ENCODE peak calls at places on chromosomes 4 and X, in five cellular contexts. One of them, this sample, is unnamed.

GRCh38 chrX:45557390-45557789 is 356.7 kb upstream of the DIPK2B start:
- DNase-seq in IMR-90: peak; percentile 1
- DNase-seq in colonic mucosa: no peak
- DNase-seq in neural progenitor cell: no peak
- DNase-seq in H1: no peak
- DNase-seq in this sample: no peak

GRCh38 chr4:35966558-35966957 is 277.8 kb downstream of the ARAP2 start:
- DNase-seq in IMR-90: no peak
- DNase-seq in colonic mucosa: no peak
- DNase-seq in neural progenitor cell: no peak
- DNase-seq in H1: no peak
- DNase-seq in this sample: no peak

GRCh38 chr4:13875160-13875559 is 247.6 kb upstream of the BOD1L1 start:
- DNase-seq in IMR-90: no peak
- DNase-seq in colonic mucosa: no peak
- DNase-seq in neural progenitor cell: no peak
- DNase-seq in H1: no peak
- DNase-seq in this sample: no peak

GRCh38 chr4:20050768-20051167 is 200.9 kb upstream of the SLIT2 start:
- DNase-seq in IMR-90: no peak
- DNase-seq in colonic mucosa: no peak
- DNase-seq in neural progenitor cell: no peak
- DNase-seq in H1: no peak
- DNase-seq in this sample: no peak

GRCh38 chr4:40785727-40786126 is 36.0 kb downstream of the NSUN7 start:
- DNase-seq in IMR-90: no peak
- DNase-seq in colonic mucosa: no peak
- DNase-seq in neural progenitor cell: no peak
- DNase-seq in H1: no peak
- DNase-seq in this sample: no peak

GRCh38 chr4:180538384-180539052 is 1704.7 kb upstream of the TENM3 start:
- DNase-seq in IMR-90: no peak
- DNase-seq in colonic mucosa: no peak
- DNase-seq in neural progenitor cell: no peak
- DNase-seq in H1: no peak
- DNase-seq in this sample: no peak

GRCh38 chr4:128601992-128602695 is 207.4 kb upstream of the JADE1 start:
- DNase-seq in IMR-90: peak; percentile 31
- DNase-seq in colonic mucosa: no peak
- DNase-seq in neural progenitor cell: no peak
- DNase-seq in H1: no peak
- DNase-seq in this sample: peak; percentile 37

GRCh38 chr4:26256016-26256415 is 64.8 kb upstream of the RBPJ start:
- DNase-seq in IMR-90: peak; percentile 33
- DNase-seq in colonic mucosa: no peak
- DNase-seq in neural progenitor cell: no peak
- DNase-seq in H1: no peak
- DNase-seq in this sample: peak; percentile 67

GRCh38 chr4:63036159-63036866 is 1372.9 kb downstream of the TECRL start:
- DNase-seq in IMR-90: no peak
- DNase-seq in colonic mucosa: no peak
- DNase-seq in neural progenitor cell: no peak
- DNase-seq in H1: no peak
- DNase-seq in this sample: no peak

GRCh38 chr4:101186558-101187184 is 160.7 kb downstream of the PPP3CA start:
- DNase-seq in IMR-90: no peak
- DNase-seq in colonic mucosa: no peak
- DNase-seq in neural progenitor cell: no peak
- DNase-seq in H1: no peak
- DNase-seq in this sample: no peak

GRCh38 chrX:102833136-102833535 is 103.9 kb upstream of the RAB40AL start:
- DNase-seq in IMR-90: peak; percentile 41
- DNase-seq in colonic mucosa: no peak
- DNase-seq in neural progenitor cell: no peak
- DNase-seq in H1: no peak
- DNase-seq in this sample: peak; percentile 36

GRCh38 chrX:15269618-15270521 is at the start of gene ASB9:
- DNase-seq in IMR-90: peak; percentile 34
- DNase-seq in colonic mucosa: peak; percentile 60
- DNase-seq in neural progenitor cell: no peak
- DNase-seq in H1: no peak
- DNase-seq in this sample: peak; percentile 35

GRCh38 chr4:62709618-62710252 is 1509.6 kb downstream of the ADGRL3 start:
- DNase-seq in IMR-90: peak; percentile 0
- DNase-seq in colonic mucosa: no peak
- DNase-seq in neural progenitor cell: peak; percentile 57
- DNase-seq in H1: no peak
- DNase-seq in this sample: no peak

GRCh38 chr4:144732584-144733130 is 86.7 kb downstream of the HHIP start:
- DNase-seq in IMR-90: peak; percentile 4
- DNase-seq in colonic mucosa: no peak
- DNase-seq in neural progenitor cell: no peak
- DNase-seq in H1: no peak
- DNase-seq in this sample: no peak

GRCh38 chr4:6942238-6942800 is 32.7 kb downstream of the TBC1D14 start:
- DNase-seq in IMR-90: peak; percentile 98
- DNase-seq in colonic mucosa: no peak
- DNase-seq in neural progenitor cell: no peak
- DNase-seq in H1: no peak
- DNase-seq in this sample: peak; percentile 97

GRCh38 chr4:70994387-70995099 is 1.1 kb downstream of the DCK start:
- DNase-seq in IMR-90: no peak
- DNase-seq in colonic mucosa: no peak
- DNase-seq in neural progenitor cell: no peak
- DNase-seq in H1: no peak
- DNase-seq in this sample: no peak

GRCh38 chrX:120244735-120245498 is 5.7 kb upstream of the ZBTB33 start:
- DNase-seq in IMR-90: peak; percentile 71
- DNase-seq in colonic mucosa: peak; percentile 73
- DNase-seq in neural progenitor cell: peak; percentile 68
- DNase-seq in H1: no peak
- DNase-seq in this sample: peak; percentile 80

GRCh38 chrX:110216027-110216426 is 101.9 kb downstream of the AMMECR1 start:
- DNase-seq in IMR-90: no peak
- DNase-seq in colonic mucosa: no peak
- DNase-seq in neural progenitor cell: no peak
- DNase-seq in H1: no peak
- DNase-seq in this sample: no peak

GRCh38 chrX:110213183-110213582 is 104.7 kb downstream of the AMMECR1 start:
- DNase-seq in IMR-90: no peak
- DNase-seq in colonic mucosa: no peak
- DNase-seq in neural progenitor cell: no peak
- DNase-seq in H1: no peak
- DNase-seq in this sample: no peak

GRCh38 chrX:110212299-110212698 is 105.6 kb downstream of the AMMECR1 start:
- DNase-seq in IMR-90: peak; percentile 10
- DNase-seq in colonic mucosa: no peak
- DNase-seq in neural progenitor cell: no peak
- DNase-seq in H1: no peak
- DNase-seq in this sample: no peak

GRCh38 chrX:110215411-110215810 is 102.5 kb downstream of the AMMECR1 start:
- DNase-seq in IMR-90: peak; percentile 14
- DNase-seq in colonic mucosa: no peak
- DNase-seq in neural progenitor cell: no peak
- DNase-seq in H1: no peak
- DNase-seq in this sample: peak; percentile 30

GRCh38 chrX:110214684-110215083 is 103.2 kb downstream of the AMMECR1 start:
- DNase-seq in IMR-90: no peak
- DNase-seq in colonic mucosa: no peak
- DNase-seq in neural progenitor cell: no peak
- DNase-seq in H1: no peak
- DNase-seq in this sample: no peak
- TF ChIP-seq CTCF in IMR-90: no peak
- TF ChIP-seq CTCF in colonic mucosa: no peak
- TF ChIP-seq CTCF in neural progenitor cell: no peak
- TF ChIP-seq CTCF in H1: no peak
- TF ChIP-seq CTCF in this sample: no peak

DNA sequence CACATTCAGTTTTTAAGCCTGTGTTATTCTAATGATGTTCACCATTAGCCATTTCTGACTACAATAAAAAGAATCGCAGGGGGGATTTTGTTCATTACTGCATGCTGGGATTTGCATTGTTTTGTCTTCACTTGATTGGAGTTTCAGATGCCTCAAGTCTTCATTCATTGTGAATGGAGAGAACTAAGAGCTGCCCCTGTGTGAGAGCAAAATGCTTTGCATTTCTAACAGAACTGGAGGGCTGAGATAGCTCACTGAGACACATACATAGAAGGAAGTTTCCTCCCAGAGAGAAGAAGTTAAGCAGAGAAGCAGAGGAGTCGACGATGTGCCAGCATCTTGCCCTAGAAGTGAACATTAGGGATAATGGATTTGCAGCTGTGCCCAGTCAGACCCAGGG is 113.5 kb upstream of the GATB start:
- DNase-seq in IMR-90: no peak
- DNase-seq in colonic mucosa: no peak
- DNase-seq in neural progenitor cell: peak; percentile 78
- DNase-seq in H1: peak; percentile 15
- DNase-seq in this sample: no peak
- H3K4me3 ChIP-seq in IMR-90: no peak overlapping the region
- H3K4me3 ChIP-seq in colonic mucosa: no peak overlapping the region
- H3K4me3 ChIP-seq in neural progenitor cell: peak overlapping the region; percentile 10
- H3K4me3 ChIP-seq in H1: no peak overlapping the region
- H3K4me3 ChIP-seq in this sample: no peak overlapping the region

GRCh38 chr4:153232768-153233167 is 28.5 kb downstream of the TRIM2 start:
- DNase-seq in IMR-90: no peak
- DNase-seq in colonic mucosa: peak; percentile 68
- DNase-seq in neural progenitor cell: peak; percentile 69
- DNase-seq in H1: peak; percentile 41
- DNase-seq in this sample: peak; percentile 13
- TF ChIP-seq CTCF in IMR-90: peak; percentile 24
- TF ChIP-seq CTCF in colonic mucosa: peak; percentile 25
- TF ChIP-seq CTCF in neural progenitor cell: peak; percentile 58
- TF ChIP-seq CTCF in H1: peak; percentile 80
- TF ChIP-seq CTCF in this sample: peak; percentile 29

GRCh38 chrX:107827137-107827831 is 1.6 kb downstream of the MID2 start:
- DNase-seq in IMR-90: no peak
- DNase-seq in colonic mucosa: no peak
- DNase-seq in neural progenitor cell: no peak
- DNase-seq in H1: no peak
- DNase-seq in this sample: no peak
- H3K4me3 ChIP-seq in IMR-90: no peak overlapping the region
- H3K4me3 ChIP-seq in colonic mucosa: peak overlapping the region; percentile 47
- H3K4me3 ChIP-seq in neural progenitor cell: peak overlapping the region; percentile 51
- H3K4me3 ChIP-seq in H1: peak overlapping the region; percentile 44
- H3K4me3 ChIP-seq in this sample: peak overlapping the region; percentile 52

DNA sequence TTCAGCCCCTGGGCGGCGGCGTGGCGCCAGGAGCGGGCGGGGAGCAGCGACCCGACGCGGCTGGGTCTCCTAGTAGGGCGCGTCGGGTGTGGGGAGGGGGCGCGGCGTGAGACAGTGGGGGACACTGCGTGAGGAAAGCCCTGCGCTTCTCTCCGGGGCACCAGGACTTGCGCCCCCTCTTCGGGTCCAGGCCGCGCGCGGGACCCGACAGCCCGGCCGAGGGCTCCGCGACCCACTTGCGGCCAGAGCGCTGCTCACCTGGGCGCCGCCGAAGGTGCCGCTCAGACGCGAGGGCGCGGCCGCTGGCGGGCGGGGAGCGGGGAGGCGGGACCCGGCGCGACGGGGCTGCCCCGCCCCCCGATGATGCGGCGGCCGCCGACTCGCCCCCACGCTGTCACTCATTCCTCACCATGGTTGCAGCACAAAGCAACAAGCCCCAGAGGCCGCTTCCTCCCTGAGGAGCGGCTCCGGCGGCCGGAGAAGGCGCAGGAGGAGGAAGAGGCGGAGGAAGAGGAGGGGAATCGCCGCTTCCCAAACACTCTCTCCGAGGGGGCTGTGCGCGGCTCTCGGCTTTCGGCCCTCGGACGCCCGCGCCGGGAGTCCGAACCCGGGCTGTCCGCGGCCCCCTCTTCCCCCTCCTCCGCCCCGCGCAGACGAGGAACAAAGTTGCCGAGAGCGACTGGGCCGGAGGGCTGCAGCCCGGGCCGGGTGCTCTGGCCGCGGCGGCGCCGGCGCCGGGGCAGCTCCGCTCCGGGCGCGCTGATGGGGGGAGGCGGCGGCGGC is at the start of gene RAPGEF2:
- DNase-seq in IMR-90: peak; percentile 91
- DNase-seq in colonic mucosa: peak; percentile 95
- DNase-seq in neural progenitor cell: peak; percentile 97
- DNase-seq in H1: peak; percentile 83
- DNase-seq in this sample: peak; percentile 92
- TF ChIP-seq CTCF in IMR-90: no peak
- TF ChIP-seq CTCF in colonic mucosa: no peak
- TF ChIP-seq CTCF in neural progenitor cell: no peak
- TF ChIP-seq CTCF in H1: no peak
- TF ChIP-seq CTCF in this sample: no peak

This sample was measured in AG10803.